ENCODE peak calls at places on chromosomes 12 and 14, in four cellular contexts. O, C, S and A are unnamed samples. For H3K9me2, the result is how much of the 10 kb centered on the place peaks cover.

GRCh38 chr12:7557227-7557626 is 53.6 kb upstream of the CD163 start:
- DNase-seq in O (no peak), C (no peak), S (no peak), A (no peak)

GRCh38 chr14:23580152-23580926 is 1.7 kb upstream of the JPH4 start:
- DNase-seq in O (no peak), C (no peak), S (no peak), A (no peak)

GRCh38 chr14:55624913-55625312 is 44.9 kb downstream of the KTN1 start:
- DNase-seq in O (no peak), C (no peak), S (no peak), A (peak)

GRCh38 chr14:94115068-94115591 is 4.6 kb downstream of the IFI27 start:
- DNase-seq in O (no peak), C (no peak), S (peak), A (peak)

GRCh38 chr14:31592619-31593018 is 31.4 kb downstream of the NUBPL start:
- DNase-seq in O (no peak), C (no peak), S (no peak), A (no peak)

GRCh38 chr12:53770281-53770680 is 18.5 kb upstream of the CISTR start:
- DNase-seq in O (peak), C (peak), S (no peak), A (peak)

GRCh38 chr14:104194716-104195115 is 56.3 kb downstream of the KIF26A start:
- DNase-seq in O (no peak), C (no peak), S (no peak), A (no peak)

GRCh38 chr14:69423279-69423678 is 24.8 kb downstream of the SLC39A9 start:
- DNase-seq in O (no peak), C (no peak), S (no peak), A (peak)

GRCh38 chr12:127388985-127389384 is 878.0 kb upstream of the TMEM132C start:
- DNase-seq in O (no peak), C (no peak), S (no peak), A (no peak)

GRCh38 chr12:123427036-123427769 is 9.3 kb downstream of the RILPL2 start:
- DNase-seq in O (no peak), C (no peak), S (no peak), A (no peak)

GRCh38 chr12:57008113-57008687 is 1.9 kb upstream of the ZBTB39 start:
- DNase-seq in O (peak), C (peak), S (peak), A (peak)

GRCh38 chr12:89663577-89664357 is 44.9 kb downstream of the ATP2B1 start:
- DNase-seq in O (no peak), C (peak), S (peak), A (peak)
- H3K4me3 ChIP-seq in O (no peak), C (no peak), S (no peak), A (peak)

GRCh38 chr14:98462908-98463307 is 809.1 kb downstream of the BCL11B start:
- DNase-seq in O (no peak), C (no peak), S (no peak), A (no peak)

GRCh38 chr14:98458702-98459101 is 813.3 kb downstream of the BCL11B start:
- DNase-seq in O (no peak), C (no peak), S (no peak), A (no peak)
- H3K9me2 ChIP-seq in O (under half), C (under half), S (under half), A (under half)

GRCh38 chr12:55703976-55704761 is 3.5 kb downstream of the ITGA7 start:
- DNase-seq in O (no peak), C (no peak), S (no peak), A (no peak)
- H3K4me3 ChIP-seq in O (no peak), C (no peak), S (no peak), A (no peak)

GRCh38 chr14:67583711-67584644 is 16.1 kb downstream of the PIGH start:
- DNase-seq in O (peak), C (peak), S (peak), A (peak)
- H3K9me2 ChIP-seq in O (under half), C (under half), S (under half), A (under half)

DNA sequence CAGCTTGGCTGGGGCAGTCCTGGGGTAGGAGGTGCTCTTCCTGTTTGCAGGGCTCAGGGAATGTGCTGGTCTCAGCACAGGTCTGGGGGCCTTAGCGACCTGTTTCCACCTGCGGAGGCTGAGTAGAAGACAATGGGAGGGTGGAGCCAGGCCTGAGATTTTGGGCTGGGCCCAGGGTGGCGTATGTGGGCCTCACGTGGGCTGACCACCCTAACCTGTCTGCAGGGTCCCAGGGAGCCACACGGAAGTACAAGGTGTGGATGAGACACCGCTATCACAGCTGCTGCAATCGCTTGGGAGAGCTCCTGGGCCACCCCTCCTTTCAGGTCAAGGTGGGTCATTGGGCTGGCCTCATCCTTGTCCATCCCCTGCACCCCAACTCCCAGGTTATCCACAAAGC is 1.1 kb downstream of the NOC4L start:
- DNase-seq in O (no peak), C (no peak), S (no peak), A (no peak)
- H3K4me3 ChIP-seq in O (peak), C (peak), S (peak), A (peak)

GRCh38 chr14:99647407-99647806 is 2.5 kb downstream of the HHIPL1 start:
- DNase-seq in O (no peak), C (no peak), S (no peak), A (no peak)
- H3K9me2 ChIP-seq in O (under half), C (under half), S (under half), A (under half)